ENCODE peak calls at places on chromosome 1, in eight cellular contexts. Y, M, W, H, P, J, K and V are unnamed samples.
A peak's percentile ranks its signal among the peaks of the same experiment; 100 is the strongest.

GRCh38 chr1:89821322-89822108 is 683 bp downstream of the LRRC8D start:
- DNase-seq in W (peak; percentile 72), P (peak; percentile 63), J (no peak), H (peak; percentile 52), K (no peak), M (no peak), Y (peak; percentile 55), V (peak; percentile 80)

GRCh38 chr1:242691603-242691945 is 167.1 kb upstream of the PLD5 start:
- DNase-seq in P (no peak), Y (no peak), W (no peak), H (no peak), M (no peak), J (no peak), K (no peak), V (no peak)

GRCh38 chr1:233364695-233365539 is 37.4 kb downstream of the MAP3K21 start:
- DNase-seq in M (no peak), J (no peak), W (peak; percentile 8), P (no peak), Y (no peak), K (no peak), H (peak; percentile 9), V (peak; percentile 5)

GRCh38 chr1:197911172-197911856 is 5.9 kb upstream of the LHX9 start:
- DNase-seq in H (peak; percentile 50), W (no peak), J (no peak), P (no peak), Y (no peak), M (no peak), K (no peak), V (no peak)

GRCh38 chr1:242546441-242546840 is 21.9 kb upstream of the PLD5 start:
- DNase-seq in P (no peak), H (no peak), W (no peak), Y (no peak), J (no peak), M (no peak), K (no peak), V (no peak)

GRCh38 chr1:55702064-55702463 is 486.9 kb upstream of the USP24 start:
- DNase-seq in K (no peak), H (no peak), Y (no peak), W (peak; percentile 64), P (no peak), M (no peak), J (no peak), V (no peak)

GRCh38 chr1:87325982-87326738 is 2.5 kb upstream of the LMO4 start:
- DNase-seq in K (no peak), Y (no peak), P (peak; percentile 40), M (no peak), J (no peak), W (peak; percentile 80), H (peak; percentile 42), V (peak; percentile 60)

GRCh38 chr1:98323906-98324358 is 337.6 kb upstream of the SNX7 start:
- DNase-seq in Y (peak; percentile 38), J (no peak), H (peak; percentile 99), W (no peak), P (no peak), M (peak; percentile 93), K (no peak), V (no peak)

GRCh38 chr1:108080448-108080847 is 115.5 kb upstream of the VAV3 start:
- DNase-seq in P (no peak), Y (no peak), K (no peak), J (no peak), W (no peak), M (no peak), H (no peak), V (no peak)

GRCh38 chr1:227891955-227892871 is 55.5 kb downstream of the WNT9A start:
- DNase-seq in P (no peak), K (no peak), H (no peak), J (no peak), W (no peak), M (no peak), Y (no peak), V (no peak)

GRCh38 chr1:198534540-198535413 is 5.7 kb downstream of the ATP6V1G3 start:
- DNase-seq in H (no peak), Y (no peak), K (no peak), P (no peak), M (no peak), W (no peak), J (no peak), V (no peak)

GRCh38 chr1:62389531-62389930 is 47.3 kb upstream of the USP1 start:
- DNase-seq in K (no peak), H (no peak), J (no peak), Y (no peak), M (no peak), P (no peak), W (no peak), V (no peak)

GRCh38 chr1:41639332-41639936 is 155.0 kb upstream of the EDN2 start:
- DNase-seq in W (no peak), K (no peak), H (peak; percentile 78), J (no peak), Y (peak; percentile 42), P (peak; percentile 75), M (peak; percentile 37), V (no peak)